ENCODE peak calls at places on chromosomes 6 and 20, in five cellular contexts. N is fibroblast of lung, J is upper lobe of left lung, Z is cardiac fibroblast, C is PC-3. Q is an unnamed sample.

GRCh38 chr20:24909086-24909780 is 39.8 kb upstream of the CST7 start:
- DNase-seq in N (no peak), J (no peak), C (no peak), Z (no peak), Q (no peak)

GRCh38 chr6:37680668-37681067 is 17.0 kb downstream of the MDGA1 start:
- DNase-seq in N (no peak), Z (no peak), J (peak), C (no peak), Q (no peak)

GRCh38 chr6:22113046-22113766 is 183.6 kb downstream of the PRL start:
- DNase-seq in N (peak), Z (peak), J (no peak), C (peak), Q (peak)

GRCh38 chr20:23727016-23727415 is 23.7 kb downstream of the CST1 start:
- DNase-seq in Z (no peak), J (no peak), C (no peak), N (no peak), Q (no peak)

GRCh38 chr20:47468290-47469050 is 33.2 kb upstream of the NCOA3 start:
- DNase-seq in C (no peak), Z (no peak), N (peak), J (no peak), Q (no peak)

GRCh38 chr6:579339-579738 is 77.6 kb downstream of the HUS1B start:
- DNase-seq in N (peak), J (no peak), C (peak), Z (peak), Q (peak)

GRCh38 chr6:131920656-131921055 is 30.5 kb downstream of the CCN2 start:
- DNase-seq in N (no peak), J (no peak), C (no peak), Z (no peak), Q (no peak)

GRCh38 chr6:110255356-110255755 is 75.1 kb downstream of the CDC40 start:
- DNase-seq in C (peak), N (peak), Z (peak), J (no peak), Q (peak)

GRCh38 chr6:137491478-137491877 is 2.7 kb downstream of the OLIG3 start:
- DNase-seq in Z (no peak), C (no peak), N (no peak), J (no peak), Q (no peak)

DNA sequence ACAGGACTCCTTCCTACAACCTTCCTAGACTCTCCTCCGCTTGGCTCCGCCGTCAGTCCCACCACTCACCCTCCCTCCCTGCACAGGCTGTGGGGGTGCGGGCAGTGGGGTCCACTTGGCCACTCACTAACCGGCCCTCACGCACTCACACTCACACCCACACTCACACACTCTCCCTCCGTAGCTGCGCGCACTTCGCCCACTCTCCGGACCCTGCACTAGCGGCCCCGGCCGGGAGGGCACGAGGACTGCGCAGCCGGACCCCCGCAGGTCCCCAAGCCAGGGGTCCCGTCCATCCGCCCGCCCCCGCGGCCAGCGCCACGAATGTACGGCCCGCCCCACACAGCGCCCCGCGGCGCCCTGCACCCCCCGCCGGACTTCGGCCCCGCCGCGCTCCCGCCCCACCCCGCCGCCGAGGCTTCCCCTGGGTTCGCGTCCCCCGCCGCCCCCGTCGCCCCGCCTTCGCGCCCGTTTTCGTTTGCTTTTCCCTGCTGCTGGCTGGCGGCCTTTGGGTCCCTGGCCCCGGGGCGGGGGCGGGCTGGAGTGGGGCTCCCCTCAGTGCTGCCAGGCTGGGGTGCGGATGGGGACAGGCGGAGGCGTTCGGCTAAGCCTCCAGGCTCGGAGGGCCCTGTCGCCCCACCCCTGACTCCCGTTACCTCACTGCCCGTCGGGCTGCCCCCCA is 23.0 kb upstream of the SLC22A7 start:
- DNase-seq in N (no peak), J (peak), Z (no peak), C (no peak), Q (no peak)
- TF ChIP-seq CTCF in N (no peak), J (no peak), Z (no peak), C (no peak), Q (no peak)

GRCh38 chr6:43951063-43951755 is 176.0 kb downstream of the MRPL14 start:
- DNase-seq in C (peak), Z (peak), J (peak), N (peak), Q (peak)
- TF ChIP-seq CTCF in C (peak), Z (peak), J (peak), N (peak), Q (peak)

GRCh38 chr20:30910937-30911725 is 346.3 kb upstream of the DEFB115 start:
- DNase-seq in J (no peak), N (no peak), Z (no peak), C (no peak), Q (no peak)

DNA sequence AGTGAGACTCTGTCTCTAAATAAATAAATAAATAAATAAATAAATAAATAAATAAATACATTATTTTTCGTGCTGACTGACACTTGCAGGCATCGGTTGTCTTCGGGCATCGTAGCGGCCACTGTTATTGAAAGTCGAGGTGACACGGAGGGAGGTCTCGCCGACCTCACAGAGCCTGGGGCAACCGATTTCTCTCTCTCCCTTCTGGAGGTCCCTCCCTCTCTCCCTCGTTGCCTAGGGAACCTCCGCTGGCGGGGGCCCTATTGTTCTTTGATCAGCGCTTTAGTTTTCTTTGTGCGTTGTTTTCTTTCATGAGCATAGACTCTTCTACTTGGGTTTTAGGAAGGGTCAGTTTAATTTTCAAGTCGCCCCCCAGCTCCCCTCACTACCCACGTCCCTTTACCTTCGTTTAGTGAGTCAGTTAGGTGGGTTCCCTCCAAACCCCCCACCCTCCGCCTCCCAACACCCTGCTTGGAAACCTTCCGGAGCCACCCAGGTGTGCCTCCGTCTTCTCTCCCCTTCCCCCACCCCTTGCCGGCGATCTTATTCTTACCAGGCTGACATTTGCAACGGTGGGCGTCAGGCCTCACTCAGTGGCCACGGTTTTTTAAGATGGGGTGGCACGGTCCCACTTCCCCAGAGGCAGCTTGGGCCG is 345.3 kb upstream of the DEFB115 start:
- DNase-seq in C (no peak), N (no peak), Z (peak), J (no peak), Q (no peak)
- TF ChIP-seq CTCF in C (no peak), N (no peak), Z (peak), J (no peak), Q (no peak)

GRCh38 chr6:153059757-153060156 is 57.2 kb upstream of the MTRF1L start:
- DNase-seq in N (peak), J (no peak), Z (no peak), C (no peak), Q (peak)
- TF ChIP-seq CTCF in N (peak), J (no peak), Z (peak), C (peak), Q (peak)

GRCh38 chr6:117089604-117090003 is 175.8 kb upstream of the VGLL2 start:
- DNase-seq in Z (no peak), N (no peak), C (no peak), J (no peak), Q (no peak)
- TF ChIP-seq CTCF in Z (no peak), N (no peak), C (no peak), J (no peak), Q (no peak)

GRCh38 chr6:97497713-97498331 is 214.8 kb upstream of the MMS22L start:
- DNase-seq in Z (peak), C (peak), N (peak), J (no peak), Q (peak)

DNA sequence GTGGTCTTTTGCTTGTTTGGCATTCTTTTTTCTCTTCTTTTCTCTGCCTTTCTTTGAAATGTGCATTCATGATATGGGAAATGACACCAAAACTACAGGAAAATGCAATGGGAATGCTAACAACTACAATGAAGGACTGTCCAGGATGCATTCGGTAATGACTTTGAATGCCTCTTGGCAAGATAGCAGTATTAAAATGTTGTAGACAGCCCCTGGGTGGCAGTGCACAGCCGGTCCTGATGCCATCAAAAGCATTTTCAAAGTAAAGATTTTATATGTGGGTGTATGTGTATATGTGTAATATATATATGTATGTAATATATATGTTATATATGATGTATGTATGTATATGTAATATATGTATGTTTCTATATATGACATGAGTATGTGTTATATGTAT is 218.9 kb upstream of the MMS22L start:
- DNase-seq in N (no peak), J (no peak), Z (no peak), C (no peak), Q (no peak)
- TF ChIP-seq CTCF in N (no peak), J (no peak), Z (no peak), C (no peak), Q (no peak)

DNA sequence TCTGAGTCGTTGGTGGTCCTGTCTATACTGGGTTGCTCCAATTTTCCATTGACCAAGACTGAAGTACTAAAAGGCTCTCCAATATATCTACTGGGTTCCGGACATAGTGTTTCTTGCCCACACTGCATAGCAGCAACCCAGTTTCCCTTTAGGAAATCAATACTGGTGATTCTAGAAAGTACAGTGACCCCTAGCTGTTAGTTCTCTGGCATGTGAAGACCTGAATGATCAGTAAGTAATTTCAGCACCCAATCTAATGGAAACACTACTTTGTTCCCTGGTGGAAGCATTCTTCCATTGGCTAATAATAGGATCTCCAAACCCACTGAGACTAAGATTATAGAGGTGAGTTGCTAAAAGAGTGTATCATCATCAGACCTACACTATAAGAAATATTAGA is 40.8 kb upstream of the STMND1 start:
- DNase-seq in C (no peak), Z (no peak), J (no peak), N (no peak), Q (no peak)
- TF ChIP-seq CTCF in C (no peak), Z (no peak), J (no peak), N (no peak), Q (no peak)

GRCh38 chr20:56807118-56807517 is 178.0 kb downstream of the TFAP2C start:
- DNase-seq in C (no peak), J (no peak), N (no peak), Z (no peak), Q (no peak)

GRCh38 chr20:56808119-56808725 is 179.1 kb downstream of the TFAP2C start:
- DNase-seq in N (no peak), C (no peak), J (no peak), Z (no peak), Q (no peak)

GRCh38 chr20:56809668-56810067 is 180.6 kb downstream of the TFAP2C start:
- DNase-seq in N (no peak), Z (no peak), J (no peak), C (no peak), Q (peak)

GRCh38 chr20:56808732-56809131 is 179.6 kb downstream of the TFAP2C start:
- DNase-seq in N (no peak), C (no peak), J (no peak), Z (no peak), Q (peak)

GRCh38 chr20:56810141-56810540 is 181.0 kb downstream of the TFAP2C start:
- DNase-seq in N (no peak), J (no peak), Z (no peak), C (no peak), Q (peak)
- TF ChIP-seq CTCF in N (no peak), J (no peak), Z (no peak), C (no peak), Q (no peak)

DNA sequence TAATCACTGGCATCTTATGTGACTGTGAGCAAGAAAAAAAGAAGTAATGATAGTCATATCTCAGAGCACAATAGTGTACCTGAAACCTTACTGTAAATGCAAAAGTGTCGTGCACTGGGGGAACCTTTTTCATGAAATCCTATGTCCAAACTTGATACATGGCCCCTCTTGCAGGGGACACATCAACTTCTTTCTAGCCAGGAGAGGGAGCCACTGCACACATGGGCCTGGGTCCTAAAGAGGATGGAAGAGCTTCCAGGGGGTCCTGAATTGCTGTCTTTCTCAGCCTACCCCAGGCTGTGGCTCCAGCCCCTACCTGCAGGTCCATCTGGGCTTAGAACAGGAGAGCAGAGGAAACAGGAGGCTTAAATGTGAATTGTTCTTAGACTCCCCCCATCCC is 165.7 kb downstream of the SOD2 start:
- DNase-seq in J (no peak), C (no peak), N (no peak), Z (no peak), Q (no peak)
- TF ChIP-seq CTCF in J (no peak), C (no peak), N (no peak), Z (no peak), Q (no peak)